ENCODE peak calls at places on chromosomes 1 and 21, in nine cellular contexts. One of them, this sample, is unnamed.

GRCh38 chr1:225321784-225322183 is 106.1 kb downstream of the LBR start:
- DNase-seq in AG10803: no peak
- DNase-seq in Peyer's patch: no peak
- DNase-seq in neural crest cell: no peak
- DNase-seq in CD4-positive, alpha-beta T cell: no peak
- DNase-seq in nephron progenitor cell: no peak
- DNase-seq in epithelial cell of esophagus: no peak
- DNase-seq in type B pancreatic cell: no peak
- DNase-seq in astrocyte of the spinal cord: no peak
- DNase-seq in this sample: no peak

GRCh38 chr1:146036241-146036989 is 14.9 kb upstream of the HJV start:
- DNase-seq in AG10803: no peak
- DNase-seq in Peyer's patch: no peak
- DNase-seq in neural crest cell: no peak
- DNase-seq in CD4-positive, alpha-beta T cell: no peak
- DNase-seq in nephron progenitor cell: no peak
- DNase-seq in epithelial cell of esophagus: no peak
- DNase-seq in type B pancreatic cell: no peak
- DNase-seq in astrocyte of the spinal cord: peak; percentile 79
- DNase-seq in this sample: no peak

GRCh38 chr1:227190321-227190720 is 128.0 kb downstream of the CDC42BPA start:
- DNase-seq in AG10803: peak; percentile 25
- DNase-seq in Peyer's patch: no peak
- DNase-seq in neural crest cell: no peak
- DNase-seq in CD4-positive, alpha-beta T cell: no peak
- DNase-seq in nephron progenitor cell: no peak
- DNase-seq in epithelial cell of esophagus: no peak
- DNase-seq in type B pancreatic cell: no peak
- DNase-seq in astrocyte of the spinal cord: no peak
- DNase-seq in this sample: no peak

GRCh38 chr1:206709772-206710456 is 25.2 kb downstream of the MAPKAPK2 start:
- DNase-seq in AG10803: no peak
- DNase-seq in Peyer's patch: no peak
- DNase-seq in neural crest cell: no peak
- DNase-seq in CD4-positive, alpha-beta T cell: no peak
- DNase-seq in nephron progenitor cell: no peak
- DNase-seq in epithelial cell of esophagus: peak; percentile 86
- DNase-seq in type B pancreatic cell: no peak
- DNase-seq in astrocyte of the spinal cord: peak; percentile 61
- DNase-seq in this sample: no peak

GRCh38 chr1:38444311-38444710 is 397.7 kb upstream of the POU3F1 start:
- DNase-seq in AG10803: peak; percentile 83
- DNase-seq in Peyer's patch: no peak
- DNase-seq in neural crest cell: no peak
- DNase-seq in CD4-positive, alpha-beta T cell: no peak
- DNase-seq in nephron progenitor cell: no peak
- DNase-seq in epithelial cell of esophagus: peak; percentile 26
- DNase-seq in type B pancreatic cell: no peak
- DNase-seq in astrocyte of the spinal cord: peak; percentile 65
- DNase-seq in this sample: no peak

GRCh38 chr1:178653091-178653490 is 72.0 kb upstream of the RALGPS2 start:
- DNase-seq in AG10803: no peak
- DNase-seq in Peyer's patch: no peak
- DNase-seq in neural crest cell: no peak
- DNase-seq in CD4-positive, alpha-beta T cell: no peak
- DNase-seq in nephron progenitor cell: no peak
- DNase-seq in epithelial cell of esophagus: peak; percentile 80
- DNase-seq in type B pancreatic cell: no peak
- DNase-seq in astrocyte of the spinal cord: peak; percentile 10
- DNase-seq in this sample: no peak

GRCh38 chr1:29272171-29272907 is 36.0 kb downstream of the PTPRU start:
- DNase-seq in AG10803: peak; percentile 12
- DNase-seq in Peyer's patch: no peak
- DNase-seq in neural crest cell: no peak
- DNase-seq in CD4-positive, alpha-beta T cell: no peak
- DNase-seq in nephron progenitor cell: no peak
- DNase-seq in epithelial cell of esophagus: no peak
- DNase-seq in type B pancreatic cell: no peak
- DNase-seq in astrocyte of the spinal cord: no peak
- DNase-seq in this sample: no peak

GRCh38 chr1:160261526-160261877 is 847 bp downstream of the DCAF8 start:
- DNase-seq in AG10803: peak; percentile 76
- DNase-seq in Peyer's patch: peak; percentile 58
- DNase-seq in neural crest cell: no peak
- DNase-seq in CD4-positive, alpha-beta T cell: peak; percentile 63
- DNase-seq in nephron progenitor cell: peak; percentile 27
- DNase-seq in epithelial cell of esophagus: peak; percentile 84
- DNase-seq in type B pancreatic cell: no peak
- DNase-seq in astrocyte of the spinal cord: peak; percentile 85
- DNase-seq in this sample: no peak

GRCh38 chr1:2921970-2922686 is 99.1 kb upstream of the ACTRT2 start:
- DNase-seq in AG10803: no peak
- DNase-seq in Peyer's patch: no peak
- DNase-seq in neural crest cell: no peak
- DNase-seq in CD4-positive, alpha-beta T cell: peak; percentile 38
- DNase-seq in nephron progenitor cell: no peak
- DNase-seq in epithelial cell of esophagus: no peak
- DNase-seq in type B pancreatic cell: no peak
- DNase-seq in astrocyte of the spinal cord: no peak
- DNase-seq in this sample: no peak

GRCh38 chr1:3222042-3222692 is 153.2 kb downstream of the PRDM16 start:
- DNase-seq in AG10803: no peak
- DNase-seq in Peyer's patch: no peak
- DNase-seq in neural crest cell: no peak
- DNase-seq in CD4-positive, alpha-beta T cell: no peak
- DNase-seq in nephron progenitor cell: no peak
- DNase-seq in epithelial cell of esophagus: no peak
- DNase-seq in type B pancreatic cell: no peak
- DNase-seq in astrocyte of the spinal cord: no peak
- DNase-seq in this sample: peak; percentile 54

GRCh38 chr1:96710708-96711477 is 10.7 kb upstream of the PTBP2 start:
- DNase-seq in AG10803: peak; percentile 35
- DNase-seq in Peyer's patch: no peak
- DNase-seq in neural crest cell: no peak
- DNase-seq in CD4-positive, alpha-beta T cell: no peak
- DNase-seq in nephron progenitor cell: no peak
- DNase-seq in epithelial cell of esophagus: peak; percentile 82
- DNase-seq in type B pancreatic cell: no peak
- DNase-seq in astrocyte of the spinal cord: peak; percentile 28
- DNase-seq in this sample: no peak

GRCh38 chr1:8145525-8145924 is 119.4 kb upstream of the ERRFI1 start:
- DNase-seq in AG10803: no peak
- DNase-seq in Peyer's patch: no peak
- DNase-seq in neural crest cell: no peak
- DNase-seq in CD4-positive, alpha-beta T cell: no peak
- DNase-seq in nephron progenitor cell: no peak
- DNase-seq in epithelial cell of esophagus: no peak
- DNase-seq in type B pancreatic cell: no peak
- DNase-seq in astrocyte of the spinal cord: peak; percentile 76
- DNase-seq in this sample: no peak

GRCh38 chr1:152505083-152505482 is 5.5 kb upstream of the LCE5A start:
- DNase-seq in AG10803: no peak
- DNase-seq in Peyer's patch: no peak
- DNase-seq in neural crest cell: no peak
- DNase-seq in CD4-positive, alpha-beta T cell: no peak
- DNase-seq in nephron progenitor cell: no peak
- DNase-seq in epithelial cell of esophagus: peak; percentile 63
- DNase-seq in type B pancreatic cell: no peak
- DNase-seq in astrocyte of the spinal cord: no peak
- DNase-seq in this sample: no peak

GRCh38 chr1:17012775-17013501 is 1.2 kb upstream of the ATP13A2 start:
- DNase-seq in AG10803: peak; percentile 80
- DNase-seq in Peyer's patch: no peak
- DNase-seq in neural crest cell: no peak
- DNase-seq in CD4-positive, alpha-beta T cell: no peak
- DNase-seq in nephron progenitor cell: no peak
- DNase-seq in epithelial cell of esophagus: no peak
- DNase-seq in type B pancreatic cell: no peak
- DNase-seq in astrocyte of the spinal cord: peak; percentile 46
- DNase-seq in this sample: no peak

GRCh38 chr1:9242338-9242969 is 7.9 kb downstream of the H6PD start:
- DNase-seq in AG10803: peak; percentile 18
- DNase-seq in Peyer's patch: no peak
- DNase-seq in neural crest cell: no peak
- DNase-seq in CD4-positive, alpha-beta T cell: no peak
- DNase-seq in nephron progenitor cell: peak; percentile 33
- DNase-seq in epithelial cell of esophagus: no peak
- DNase-seq in type B pancreatic cell: no peak
- DNase-seq in astrocyte of the spinal cord: no peak
- DNase-seq in this sample: no peak

GRCh38 chr1:109906160-109906838 is 4.3 kb upstream of the CSF1 start:
- DNase-seq in AG10803: no peak
- DNase-seq in Peyer's patch: peak; percentile 67
- DNase-seq in neural crest cell: no peak
- DNase-seq in CD4-positive, alpha-beta T cell: peak; percentile 30
- DNase-seq in nephron progenitor cell: no peak
- DNase-seq in epithelial cell of esophagus: no peak
- DNase-seq in type B pancreatic cell: no peak
- DNase-seq in astrocyte of the spinal cord: no peak
- DNase-seq in this sample: no peak

GRCh38 chr21:36424592-36424991 is 39.4 kb downstream of the CHAF1B start:
- DNase-seq in AG10803: no peak
- DNase-seq in Peyer's patch: no peak
- DNase-seq in neural crest cell: no peak
- DNase-seq in CD4-positive, alpha-beta T cell: no peak
- DNase-seq in nephron progenitor cell: no peak
- DNase-seq in epithelial cell of esophagus: no peak
- DNase-seq in type B pancreatic cell: no peak
- DNase-seq in astrocyte of the spinal cord: no peak
- DNase-seq in this sample: no peak

GRCh38 chr1:183218039-183218618 is 32.1 kb downstream of the LAMC2 start:
- DNase-seq in AG10803: peak; percentile 22
- DNase-seq in Peyer's patch: no peak
- DNase-seq in neural crest cell: no peak
- DNase-seq in CD4-positive, alpha-beta T cell: no peak
- DNase-seq in nephron progenitor cell: no peak
- DNase-seq in epithelial cell of esophagus: no peak
- DNase-seq in type B pancreatic cell: no peak
- DNase-seq in astrocyte of the spinal cord: no peak
- DNase-seq in this sample: no peak

GRCh38 chr1:93708734-93709481 is 27.3 kb upstream of the BCAR3 start:
- DNase-seq in AG10803: no peak
- DNase-seq in Peyer's patch: peak; percentile 57
- DNase-seq in neural crest cell: no peak
- DNase-seq in CD4-positive, alpha-beta T cell: no peak
- DNase-seq in nephron progenitor cell: peak; percentile 58
- DNase-seq in epithelial cell of esophagus: no peak
- DNase-seq in type B pancreatic cell: no peak
- DNase-seq in astrocyte of the spinal cord: peak; percentile 13
- DNase-seq in this sample: no peak

GRCh38 chr1:198253668-198254067 is 96.9 kb downstream of the NEK7 start:
- DNase-seq in AG10803: peak; percentile 61
- DNase-seq in Peyer's patch: no peak
- DNase-seq in neural crest cell: no peak
- DNase-seq in CD4-positive, alpha-beta T cell: no peak
- DNase-seq in nephron progenitor cell: no peak
- DNase-seq in epithelial cell of esophagus: peak; percentile 78
- DNase-seq in type B pancreatic cell: no peak
- DNase-seq in astrocyte of the spinal cord: peak; percentile 62
- DNase-seq in this sample: no peak

GRCh38 chr1:15876357-15876756 is 28.9 kb downstream of the SPEN start:
- DNase-seq in AG10803: no peak
- DNase-seq in Peyer's patch: no peak
- DNase-seq in neural crest cell: no peak
- DNase-seq in CD4-positive, alpha-beta T cell: no peak
- DNase-seq in nephron progenitor cell: no peak
- DNase-seq in epithelial cell of esophagus: peak; percentile 18
- DNase-seq in type B pancreatic cell: no peak
- DNase-seq in astrocyte of the spinal cord: no peak
- DNase-seq in this sample: no peak
- TF ChIP-seq CTCF in AG10803: peak; percentile 17
- TF ChIP-seq CTCF in Peyer's patch: peak; percentile 8
- TF ChIP-seq CTCF in neural crest cell: peak; percentile 52
- TF ChIP-seq CTCF in CD4-positive, alpha-beta T cell: no peak
- TF ChIP-seq CTCF in nephron progenitor cell: peak; percentile 21
- TF ChIP-seq CTCF in epithelial cell of esophagus: peak; percentile 35
- TF ChIP-seq CTCF in type B pancreatic cell: peak; percentile 57
- TF ChIP-seq CTCF in astrocyte of the spinal cord: peak; percentile 10
- TF ChIP-seq CTCF in this sample: peak; percentile 45

GRCh38 chr1:66415326-66415725 is 118.6 kb upstream of the SGIP1 start:
- DNase-seq in AG10803: no peak
- DNase-seq in Peyer's patch: no peak
- DNase-seq in neural crest cell: no peak
- DNase-seq in CD4-positive, alpha-beta T cell: no peak
- DNase-seq in nephron progenitor cell: no peak
- DNase-seq in epithelial cell of esophagus: no peak
- DNase-seq in type B pancreatic cell: no peak
- DNase-seq in astrocyte of the spinal cord: no peak
- DNase-seq in this sample: no peak
- TF ChIP-seq CTCF in AG10803: no peak
- TF ChIP-seq CTCF in Peyer's patch: no peak
- TF ChIP-seq CTCF in neural crest cell: no peak
- TF ChIP-seq CTCF in CD4-positive, alpha-beta T cell: no peak
- TF ChIP-seq CTCF in nephron progenitor cell: no peak
- TF ChIP-seq CTCF in epithelial cell of esophagus: no peak
- TF ChIP-seq CTCF in type B pancreatic cell: no peak
- TF ChIP-seq CTCF in astrocyte of the spinal cord: no peak
- TF ChIP-seq CTCF in this sample: no peak

DNA sequence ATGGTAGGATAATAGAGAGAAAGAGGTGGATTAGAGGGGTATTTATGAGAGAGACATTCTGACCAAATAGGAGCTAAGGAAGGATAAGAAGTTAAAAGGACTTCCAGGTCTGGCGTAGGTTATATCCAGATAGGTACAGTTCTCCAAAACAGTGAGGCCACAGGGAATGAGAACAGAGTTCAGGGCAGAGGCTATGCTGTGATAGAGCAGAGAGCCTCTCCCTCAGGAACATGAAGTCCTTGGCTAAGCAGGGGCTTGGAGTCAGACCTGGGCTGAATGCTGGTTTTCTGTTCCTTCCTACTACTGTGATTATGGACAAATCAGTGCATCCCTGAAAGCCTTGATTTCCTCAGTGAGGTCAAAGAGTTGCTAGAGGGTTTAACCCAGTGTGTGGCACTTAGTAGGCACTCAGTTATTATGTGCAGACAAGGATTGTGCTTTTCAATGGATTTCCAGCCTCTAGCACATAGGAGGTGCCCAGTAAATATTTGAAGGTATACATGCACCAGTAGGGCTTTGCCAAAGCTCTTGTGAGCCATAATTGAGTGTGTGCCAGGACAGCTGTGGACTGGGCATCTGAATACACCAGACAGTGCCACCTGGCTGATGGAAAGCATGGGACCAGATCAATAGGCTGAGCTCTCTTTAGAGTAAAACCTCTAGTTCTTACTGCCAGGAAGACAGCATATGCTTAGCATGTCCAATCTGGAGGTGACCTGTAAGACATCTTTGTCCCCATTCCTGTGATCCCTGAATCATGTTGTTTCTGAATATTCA is 111.2 kb downstream of the PIK3R3 start:
- DNase-seq in AG10803: no peak
- DNase-seq in Peyer's patch: no peak
- DNase-seq in neural crest cell: no peak
- DNase-seq in CD4-positive, alpha-beta T cell: no peak
- DNase-seq in nephron progenitor cell: no peak
- DNase-seq in epithelial cell of esophagus: no peak
- DNase-seq in type B pancreatic cell: no peak
- DNase-seq in astrocyte of the spinal cord: no peak
- DNase-seq in this sample: no peak
- TF ChIP-seq CTCF in AG10803: no peak
- TF ChIP-seq CTCF in Peyer's patch: peak; percentile 19
- TF ChIP-seq CTCF in neural crest cell: no peak
- TF ChIP-seq CTCF in CD4-positive, alpha-beta T cell: no peak
- TF ChIP-seq CTCF in nephron progenitor cell: no peak
- TF ChIP-seq CTCF in epithelial cell of esophagus: no peak
- TF ChIP-seq CTCF in type B pancreatic cell: no peak
- TF ChIP-seq CTCF in astrocyte of the spinal cord: no peak
- TF ChIP-seq CTCF in this sample: no peak

GRCh38 chr1:235329139-235329808 is 904 bp downstream of the GGPS1 start:
- DNase-seq in AG10803: peak; percentile 31
- DNase-seq in Peyer's patch: peak; percentile 50
- DNase-seq in neural crest cell: peak; percentile 26
- DNase-seq in CD4-positive, alpha-beta T cell: peak; percentile 49
- DNase-seq in nephron progenitor cell: peak; percentile 35
- DNase-seq in epithelial cell of esophagus: peak; percentile 48
- DNase-seq in type B pancreatic cell: no peak
- DNase-seq in astrocyte of the spinal cord: no peak
- DNase-seq in this sample: peak; percentile 14
- TF ChIP-seq CTCF in AG10803: no peak
- TF ChIP-seq CTCF in Peyer's patch: no peak
- TF ChIP-seq CTCF in neural crest cell: peak; percentile 25
- TF ChIP-seq CTCF in CD4-positive, alpha-beta T cell: peak; percentile 18
- TF ChIP-seq CTCF in nephron progenitor cell: no peak
- TF ChIP-seq CTCF in epithelial cell of esophagus: peak; percentile 5
- TF ChIP-seq CTCF in type B pancreatic cell: peak; percentile 41
- TF ChIP-seq CTCF in astrocyte of the spinal cord: peak; percentile 5
- TF ChIP-seq CTCF in this sample: no peak